ENCODE peak calls at places on chromosome 18, in ten cellular contexts. One of them, this sample, is unnamed.

GRCh38 chr18:63586966-63587365 is at the start of gene SERPINB13:
- DNase-seq in pancreas: no peak
- DNase-seq in mucosa of descending colon: no peak
- DNase-seq in cardiac fibroblast: no peak
- DNase-seq in ovary: no peak
- DNase-seq in CD4-positive, alpha-beta T cell: no peak
- DNase-seq in glutamatergic neuron: no peak
- DNase-seq in heart left ventricle: no peak
- DNase-seq in tibial artery: no peak
- DNase-seq in A549: no peak
- DNase-seq in this sample: no peak

GRCh38 chr18:47877892-47878291 is 52.6 kb downstream of the SMAD2 start:
- DNase-seq in A549: no peak
- DNase-seq in CD4-positive, alpha-beta T cell: no peak
- DNase-seq in tibial artery: no peak
- DNase-seq in mucosa of descending colon: no peak
- DNase-seq in glutamatergic neuron: no peak
- DNase-seq in heart left ventricle: no peak
- DNase-seq in cardiac fibroblast: no peak
- DNase-seq in pancreas: no peak
- DNase-seq in ovary: no peak
- DNase-seq in this sample: no peak

GRCh38 chr18:45464619-45465018 is 150.7 kb upstream of the SLC14A2 start:
- DNase-seq in tibial artery: no peak
- DNase-seq in mucosa of descending colon: no peak
- DNase-seq in CD4-positive, alpha-beta T cell: no peak
- DNase-seq in heart left ventricle: no peak
- DNase-seq in ovary: no peak
- DNase-seq in glutamatergic neuron: no peak
- DNase-seq in pancreas: no peak
- DNase-seq in A549: no peak
- DNase-seq in cardiac fibroblast: no peak
- DNase-seq in this sample: no peak

GRCh38 chr18:76982038-76982437 is 150.5 kb downstream of the MBP start:
- DNase-seq in pancreas: no peak
- DNase-seq in mucosa of descending colon: no peak
- DNase-seq in heart left ventricle: no peak
- DNase-seq in ovary: no peak
- DNase-seq in cardiac fibroblast: no peak
- DNase-seq in glutamatergic neuron: no peak
- DNase-seq in A549: no peak
- DNase-seq in CD4-positive, alpha-beta T cell: no peak
- DNase-seq in tibial artery: no peak
- DNase-seq in this sample: no peak

GRCh38 chr18:23881778-23882177 is 132.8 kb upstream of the TTC39C start:
- DNase-seq in ovary: no peak
- DNase-seq in pancreas: peak
- DNase-seq in glutamatergic neuron: no peak
- DNase-seq in tibial artery: no peak
- DNase-seq in CD4-positive, alpha-beta T cell: no peak
- DNase-seq in heart left ventricle: no peak
- DNase-seq in A549: no peak
- DNase-seq in cardiac fibroblast: no peak
- DNase-seq in mucosa of descending colon: no peak
- DNase-seq in this sample: no peak

GRCh38 chr18:23569299-23570063 is 16.8 kb downstream of the NPC1 start:
- DNase-seq in tibial artery: no peak
- DNase-seq in pancreas: no peak
- DNase-seq in mucosa of descending colon: no peak
- DNase-seq in glutamatergic neuron: no peak
- DNase-seq in CD4-positive, alpha-beta T cell: no peak
- DNase-seq in ovary: no peak
- DNase-seq in A549: no peak
- DNase-seq in heart left ventricle: no peak
- DNase-seq in cardiac fibroblast: no peak
- DNase-seq in this sample: no peak

GRCh38 chr18:6885992-6886823 is 156.7 kb downstream of the ARHGAP28 start:
- DNase-seq in CD4-positive, alpha-beta T cell: no peak
- DNase-seq in tibial artery: no peak
- DNase-seq in ovary: peak
- DNase-seq in A549: peak
- DNase-seq in cardiac fibroblast: peak
- DNase-seq in heart left ventricle: peak
- DNase-seq in mucosa of descending colon: no peak
- DNase-seq in pancreas: peak
- DNase-seq in glutamatergic neuron: peak
- DNase-seq in this sample: peak

GRCh38 chr18:68467966-68468365 is 246.9 kb downstream of the TMX3 start:
- DNase-seq in CD4-positive, alpha-beta T cell: no peak
- DNase-seq in pancreas: no peak
- DNase-seq in heart left ventricle: no peak
- DNase-seq in glutamatergic neuron: no peak
- DNase-seq in cardiac fibroblast: no peak
- DNase-seq in mucosa of descending colon: no peak
- DNase-seq in tibial artery: no peak
- DNase-seq in ovary: no peak
- DNase-seq in A549: no peak
- DNase-seq in this sample: no peak

GRCh38 chr18:57624988-57625387 is 3.4 kb upstream of the NARS1 start:
- DNase-seq in mucosa of descending colon: no peak
- DNase-seq in cardiac fibroblast: peak
- DNase-seq in CD4-positive, alpha-beta T cell: no peak
- DNase-seq in glutamatergic neuron: no peak
- DNase-seq in tibial artery: no peak
- DNase-seq in ovary: no peak
- DNase-seq in pancreas: no peak
- DNase-seq in heart left ventricle: no peak
- DNase-seq in A549: no peak
- DNase-seq in this sample: no peak

GRCh38 chr18:23387265-23387664 is 65.8 kb upstream of the RIOK3 start:
- DNase-seq in cardiac fibroblast: no peak
- DNase-seq in ovary: no peak
- DNase-seq in glutamatergic neuron: no peak
- DNase-seq in A549: no peak
- DNase-seq in CD4-positive, alpha-beta T cell: no peak
- DNase-seq in pancreas: no peak
- DNase-seq in tibial artery: no peak
- DNase-seq in heart left ventricle: no peak
- DNase-seq in mucosa of descending colon: no peak
- DNase-seq in this sample: no peak

GRCh38 chr18:26133652-26134051 is at the start of gene PSMA8:
- DNase-seq in mucosa of descending colon: peak
- DNase-seq in tibial artery: no peak
- DNase-seq in ovary: no peak
- DNase-seq in glutamatergic neuron: no peak
- DNase-seq in CD4-positive, alpha-beta T cell: peak
- DNase-seq in pancreas: peak
- DNase-seq in A549: no peak
- DNase-seq in cardiac fibroblast: no peak
- DNase-seq in heart left ventricle: peak
- DNase-seq in this sample: no peak

GRCh38 chr18:64244571-64244970 is 95.7 kb upstream of the LINC00305 start:
- DNase-seq in tibial artery: no peak
- DNase-seq in glutamatergic neuron: no peak
- DNase-seq in CD4-positive, alpha-beta T cell: no peak
- DNase-seq in A549: no peak
- DNase-seq in mucosa of descending colon: no peak
- DNase-seq in pancreas: no peak
- DNase-seq in heart left ventricle: no peak
- DNase-seq in ovary: no peak
- DNase-seq in cardiac fibroblast: no peak
- DNase-seq in this sample: peak

GRCh38 chr18:21598726-21599584 is 1.5 kb downstream of the ESCO1 start:
- DNase-seq in cardiac fibroblast: peak
- DNase-seq in CD4-positive, alpha-beta T cell: no peak
- DNase-seq in A549: no peak
- DNase-seq in tibial artery: no peak
- DNase-seq in ovary: peak
- DNase-seq in pancreas: no peak
- DNase-seq in glutamatergic neuron: no peak
- DNase-seq in mucosa of descending colon: no peak
- DNase-seq in heart left ventricle: no peak
- DNase-seq in this sample: peak

GRCh38 chr18:8416212-8417019 is 192.8 kb upstream of the RAB12 start:
- DNase-seq in CD4-positive, alpha-beta T cell: no peak
- DNase-seq in A549: no peak
- DNase-seq in cardiac fibroblast: peak
- DNase-seq in mucosa of descending colon: no peak
- DNase-seq in glutamatergic neuron: no peak
- DNase-seq in heart left ventricle: no peak
- DNase-seq in tibial artery: no peak
- DNase-seq in pancreas: no peak
- DNase-seq in ovary: no peak
- DNase-seq in this sample: no peak

GRCh38 chr18:10122116-10122515 is 208.3 kb downstream of the VAPA start:
- DNase-seq in mucosa of descending colon: no peak
- DNase-seq in glutamatergic neuron: no peak
- DNase-seq in CD4-positive, alpha-beta T cell: no peak
- DNase-seq in ovary: no peak
- DNase-seq in pancreas: no peak
- DNase-seq in A549: no peak
- DNase-seq in heart left ventricle: no peak
- DNase-seq in tibial artery: no peak
- DNase-seq in cardiac fibroblast: peak
- DNase-seq in this sample: no peak

GRCh38 chr18:62187543-62188378 is 706 bp downstream of the RELCH start:
- DNase-seq in tibial artery: peak
- DNase-seq in cardiac fibroblast: peak
- DNase-seq in mucosa of descending colon: no peak
- DNase-seq in pancreas: peak
- DNase-seq in A549: no peak
- DNase-seq in heart left ventricle: peak
- DNase-seq in glutamatergic neuron: peak
- DNase-seq in ovary: no peak
- DNase-seq in CD4-positive, alpha-beta T cell: peak
- DNase-seq in this sample: peak

GRCh38 chr18:58124475-58124874 is 80.4 kb downstream of the NEDD4L start:
- DNase-seq in glutamatergic neuron: no peak
- DNase-seq in pancreas: no peak
- DNase-seq in CD4-positive, alpha-beta T cell: no peak
- DNase-seq in ovary: no peak
- DNase-seq in tibial artery: no peak
- DNase-seq in mucosa of descending colon: no peak
- DNase-seq in A549: no peak
- DNase-seq in cardiac fibroblast: no peak
- DNase-seq in heart left ventricle: no peak
- DNase-seq in this sample: no peak

GRCh38 chr18:22974707-22975106 is 41.6 kb downstream of the RBBP8 start:
- DNase-seq in pancreas: no peak
- DNase-seq in heart left ventricle: no peak
- DNase-seq in A549: no peak
- DNase-seq in tibial artery: no peak
- DNase-seq in ovary: no peak
- DNase-seq in CD4-positive, alpha-beta T cell: no peak
- DNase-seq in mucosa of descending colon: no peak
- DNase-seq in cardiac fibroblast: no peak
- DNase-seq in glutamatergic neuron: no peak
- DNase-seq in this sample: no peak

GRCh38 chr18:28576941-28577340 is 400.0 kb upstream of the CDH2 start:
- DNase-seq in mucosa of descending colon: no peak
- DNase-seq in CD4-positive, alpha-beta T cell: no peak
- DNase-seq in heart left ventricle: no peak
- DNase-seq in ovary: no peak
- DNase-seq in cardiac fibroblast: peak
- DNase-seq in A549: no peak
- DNase-seq in pancreas: no peak
- DNase-seq in glutamatergic neuron: no peak
- DNase-seq in tibial artery: no peak
- DNase-seq in this sample: no peak
- TF ChIP-seq CTCF in mucosa of descending colon: no peak
- TF ChIP-seq CTCF in CD4-positive, alpha-beta T cell: no peak
- TF ChIP-seq CTCF in heart left ventricle: no peak
- TF ChIP-seq CTCF in ovary: no peak
- TF ChIP-seq CTCF in cardiac fibroblast: no peak
- TF ChIP-seq CTCF in A549: no peak
- TF ChIP-seq CTCF in pancreas: no peak
- TF ChIP-seq CTCF in glutamatergic neuron: no peak
- TF ChIP-seq CTCF in tibial artery: no peak
- TF ChIP-seq CTCF in this sample: no peak

GRCh38 chr18:66990909-66991308 is 387.0 kb upstream of the CDH19 start:
- DNase-seq in tibial artery: no peak
- DNase-seq in CD4-positive, alpha-beta T cell: no peak
- DNase-seq in pancreas: no peak
- DNase-seq in A549: no peak
- DNase-seq in mucosa of descending colon: no peak
- DNase-seq in heart left ventricle: no peak
- DNase-seq in ovary: no peak
- DNase-seq in cardiac fibroblast: no peak
- DNase-seq in glutamatergic neuron: no peak
- DNase-seq in this sample: peak
- TF ChIP-seq CTCF in tibial artery: no peak
- TF ChIP-seq CTCF in CD4-positive, alpha-beta T cell: no peak
- TF ChIP-seq CTCF in pancreas: no peak
- TF ChIP-seq CTCF in A549: no peak
- TF ChIP-seq CTCF in mucosa of descending colon: no peak
- TF ChIP-seq CTCF in heart left ventricle: no peak
- TF ChIP-seq CTCF in ovary: no peak
- TF ChIP-seq CTCF in cardiac fibroblast: no peak
- TF ChIP-seq CTCF in glutamatergic neuron: no peak
- TF ChIP-seq CTCF in this sample: peak

GRCh38 chr18:32460046-32460785 is 10.5 kb downstream of the GAREM1 start:
- DNase-seq in pancreas: no peak
- DNase-seq in glutamatergic neuron: no peak
- DNase-seq in mucosa of descending colon: no peak
- DNase-seq in heart left ventricle: no peak
- DNase-seq in cardiac fibroblast: no peak
- DNase-seq in ovary: no peak
- DNase-seq in A549: no peak
- DNase-seq in tibial artery: no peak
- DNase-seq in CD4-positive, alpha-beta T cell: no peak
- DNase-seq in this sample: no peak

DNA sequence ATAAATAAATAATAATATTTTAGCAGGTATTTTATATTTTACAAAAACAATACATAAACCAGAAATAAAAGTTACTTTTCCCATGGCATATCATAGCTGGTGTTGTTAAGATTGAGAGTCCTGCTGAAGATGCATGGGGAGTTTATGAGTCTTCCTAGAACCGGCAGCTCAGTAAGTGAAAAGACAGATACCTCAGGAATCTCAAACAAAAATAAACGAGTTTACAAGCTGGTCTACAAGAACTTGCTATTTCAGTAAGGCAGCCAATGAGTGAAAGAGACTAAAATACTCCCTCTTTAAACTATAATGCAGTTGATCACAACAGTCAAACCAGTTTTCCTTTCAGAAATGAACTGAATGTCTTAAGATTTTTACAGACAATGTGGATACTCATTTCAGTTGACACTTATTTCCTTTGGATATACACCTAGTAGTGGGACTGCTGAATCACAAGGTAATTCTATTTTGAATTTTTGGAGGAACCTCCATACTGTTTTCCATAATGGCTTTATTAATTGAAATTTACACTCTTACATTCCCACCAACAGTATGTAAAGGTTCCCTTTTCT is 8.9 kb downstream of the GAREM1 start:
- DNase-seq in cardiac fibroblast: peak
- DNase-seq in pancreas: no peak
- DNase-seq in glutamatergic neuron: no peak
- DNase-seq in CD4-positive, alpha-beta T cell: no peak
- DNase-seq in mucosa of descending colon: no peak
- DNase-seq in ovary: no peak
- DNase-seq in heart left ventricle: no peak
- DNase-seq in tibial artery: no peak
- DNase-seq in A549: no peak
- DNase-seq in this sample: no peak
- TF ChIP-seq CTCF in cardiac fibroblast: peak
- TF ChIP-seq CTCF in pancreas: no peak
- TF ChIP-seq CTCF in glutamatergic neuron: peak
- TF ChIP-seq CTCF in CD4-positive, alpha-beta T cell: no peak
- TF ChIP-seq CTCF in mucosa of descending colon: no peak
- TF ChIP-seq CTCF in ovary: no peak
- TF ChIP-seq CTCF in heart left ventricle: no peak
- TF ChIP-seq CTCF in tibial artery: no peak
- TF ChIP-seq CTCF in A549: no peak
- TF ChIP-seq CTCF in this sample: no peak

GRCh38 chr18:48949606-48950535 is 894 bp downstream of the SMAD7 start:
- DNase-seq in cardiac fibroblast: peak
- DNase-seq in A549: no peak
- DNase-seq in mucosa of descending colon: peak
- DNase-seq in pancreas: peak
- DNase-seq in CD4-positive, alpha-beta T cell: no peak
- DNase-seq in tibial artery: no peak
- DNase-seq in glutamatergic neuron: peak
- DNase-seq in heart left ventricle: no peak
- DNase-seq in ovary: peak
- DNase-seq in this sample: peak
- TF ChIP-seq CTCF in cardiac fibroblast: no peak
- TF ChIP-seq CTCF in A549: no peak
- TF ChIP-seq CTCF in mucosa of descending colon: no peak
- TF ChIP-seq CTCF in pancreas: no peak
- TF ChIP-seq CTCF in CD4-positive, alpha-beta T cell: no peak
- TF ChIP-seq CTCF in tibial artery: peak
- TF ChIP-seq CTCF in glutamatergic neuron: no peak
- TF ChIP-seq CTCF in heart left ventricle: peak
- TF ChIP-seq CTCF in ovary: no peak
- TF ChIP-seq CTCF in this sample: no peak